ENCODE peak calls at places on chromosomes 16 and 17, in nine cellular contexts. One of them, this sample, is unnamed.

GRCh38 chr17:7840875-7841274 is 6.9 kb downstream of the KDM6B start:
- DNase-seq in keratinocyte: no peak
- DNase-seq in right atrium auricular region: no peak
- DNase-seq in neural progenitor cell: no peak
- DNase-seq in spleen: no peak
- DNase-seq in cardiac muscle cell: no peak
- DNase-seq in OCI-LY7: no peak
- DNase-seq in small intestine: no peak
- DNase-seq in GM06990: no peak
- DNase-seq in this sample: no peak

GRCh38 chr17:17682293-17682736 is 1.1 kb downstream of the RAI1 start:
- DNase-seq in keratinocyte: no peak
- DNase-seq in OCI-LY7: peak; percentile 70
- DNase-seq in small intestine: peak; percentile 59
- DNase-seq in neural progenitor cell: peak; percentile 44
- DNase-seq in cardiac muscle cell: peak; percentile 62
- DNase-seq in right atrium auricular region: no peak
- DNase-seq in GM06990: peak; percentile 86
- DNase-seq in spleen: peak; percentile 92
- DNase-seq in this sample: no peak

GRCh38 chr17:30101686-30102390 is 14.8 kb upstream of the NSRP1 start:
- DNase-seq in neural progenitor cell: no peak
- DNase-seq in OCI-LY7: no peak
- DNase-seq in cardiac muscle cell: no peak
- DNase-seq in small intestine: no peak
- DNase-seq in spleen: no peak
- DNase-seq in right atrium auricular region: no peak
- DNase-seq in keratinocyte: no peak
- DNase-seq in GM06990: no peak
- DNase-seq in this sample: no peak

GRCh38 chr16:12311309-12311708 is 334.8 kb downstream of the SNX29 start:
- DNase-seq in OCI-LY7: no peak
- DNase-seq in right atrium auricular region: no peak
- DNase-seq in spleen: no peak
- DNase-seq in cardiac muscle cell: peak; percentile 13
- DNase-seq in neural progenitor cell: peak; percentile 34
- DNase-seq in keratinocyte: no peak
- DNase-seq in small intestine: no peak
- DNase-seq in GM06990: no peak
- DNase-seq in this sample: no peak

GRCh38 chr17:3641717-3642486 is 5.3 kb downstream of the CTNS start:
- DNase-seq in spleen: no peak
- DNase-seq in small intestine: no peak
- DNase-seq in keratinocyte: no peak
- DNase-seq in neural progenitor cell: no peak
- DNase-seq in OCI-LY7: no peak
- DNase-seq in cardiac muscle cell: peak; percentile 57
- DNase-seq in right atrium auricular region: no peak
- DNase-seq in GM06990: no peak
- DNase-seq in this sample: no peak

GRCh38 chr17:63445571-63446217 is 412 bp downstream of the CYB561 start:
- DNase-seq in spleen: no peak
- DNase-seq in GM06990: peak; percentile 66
- DNase-seq in right atrium auricular region: no peak
- DNase-seq in small intestine: peak; percentile 60
- DNase-seq in keratinocyte: no peak
- DNase-seq in neural progenitor cell: peak; percentile 83
- DNase-seq in OCI-LY7: no peak
- DNase-seq in cardiac muscle cell: peak; percentile 64
- DNase-seq in this sample: peak; percentile 45

GRCh38 chr17:55265434-55266021 is 768 bp downstream of the HLF start:
- DNase-seq in spleen: peak; percentile 79
- DNase-seq in keratinocyte: no peak
- DNase-seq in cardiac muscle cell: peak; percentile 2
- DNase-seq in right atrium auricular region: no peak
- DNase-seq in GM06990: peak; percentile 10
- DNase-seq in OCI-LY7: no peak
- DNase-seq in neural progenitor cell: peak; percentile 41
- DNase-seq in small intestine: peak; percentile 14
- DNase-seq in this sample: no peak

GRCh38 chr17:55434721-55435120 is 13.1 kb upstream of the MMD start:
- DNase-seq in spleen: no peak
- DNase-seq in cardiac muscle cell: no peak
- DNase-seq in small intestine: no peak
- DNase-seq in GM06990: no peak
- DNase-seq in keratinocyte: no peak
- DNase-seq in right atrium auricular region: no peak
- DNase-seq in neural progenitor cell: no peak
- DNase-seq in OCI-LY7: no peak
- DNase-seq in this sample: no peak

GRCh38 chr17:56676807-56677206 is 83.3 kb downstream of the NOG start:
- DNase-seq in spleen: no peak
- DNase-seq in cardiac muscle cell: no peak
- DNase-seq in keratinocyte: no peak
- DNase-seq in small intestine: no peak
- DNase-seq in neural progenitor cell: no peak
- DNase-seq in OCI-LY7: no peak
- DNase-seq in GM06990: no peak
- DNase-seq in right atrium auricular region: no peak
- DNase-seq in this sample: no peak

GRCh38 chr16:17520567-17520966 is 49.8 kb upstream of the XYLT1 start:
- DNase-seq in OCI-LY7: no peak
- DNase-seq in right atrium auricular region: no peak
- DNase-seq in small intestine: no peak
- DNase-seq in keratinocyte: no peak
- DNase-seq in spleen: no peak
- DNase-seq in neural progenitor cell: no peak
- DNase-seq in cardiac muscle cell: no peak
- DNase-seq in GM06990: no peak
- DNase-seq in this sample: peak; percentile 83

GRCh38 chr17:40443196-40443987 is at the start of gene IGFBP4:
- DNase-seq in neural progenitor cell: peak; percentile 94
- DNase-seq in keratinocyte: no peak
- DNase-seq in cardiac muscle cell: peak; percentile 86
- DNase-seq in GM06990: peak; percentile 72
- DNase-seq in right atrium auricular region: peak; percentile 81
- DNase-seq in OCI-LY7: peak; percentile 20
- DNase-seq in spleen: peak; percentile 95
- DNase-seq in small intestine: peak; percentile 58
- DNase-seq in this sample: peak; percentile 79

GRCh38 chr16:21277927-21278706 is at the start of gene CRYM:
- DNase-seq in GM06990: peak; percentile 56
- DNase-seq in keratinocyte: no peak
- DNase-seq in spleen: peak; percentile 89
- DNase-seq in OCI-LY7: peak; percentile 76
- DNase-seq in right atrium auricular region: no peak
- DNase-seq in cardiac muscle cell: peak; percentile 39
- DNase-seq in small intestine: peak; percentile 71
- DNase-seq in neural progenitor cell: peak; percentile 88
- DNase-seq in this sample: peak; percentile 29

GRCh38 chr17:51144266-51145022 is 8.9 kb upstream of the NME1 start:
- DNase-seq in spleen: no peak
- DNase-seq in keratinocyte: no peak
- DNase-seq in cardiac muscle cell: no peak
- DNase-seq in OCI-LY7: no peak
- DNase-seq in right atrium auricular region: no peak
- DNase-seq in neural progenitor cell: no peak
- DNase-seq in GM06990: no peak
- DNase-seq in small intestine: peak; percentile 52
- DNase-seq in this sample: no peak

GRCh38 chr16:11722468-11722808 is 20.2 kb downstream of the TXNDC11 start:
- DNase-seq in GM06990: no peak
- DNase-seq in small intestine: no peak
- DNase-seq in right atrium auricular region: no peak
- DNase-seq in spleen: no peak
- DNase-seq in neural progenitor cell: no peak
- DNase-seq in OCI-LY7: no peak
- DNase-seq in cardiac muscle cell: no peak
- DNase-seq in keratinocyte: no peak
- DNase-seq in this sample: no peak

GRCh38 chr17:32870969-32871368 is 6.0 kb downstream of the MYO1D start:
- DNase-seq in keratinocyte: no peak
- DNase-seq in GM06990: no peak
- DNase-seq in neural progenitor cell: no peak
- DNase-seq in OCI-LY7: no peak
- DNase-seq in right atrium auricular region: no peak
- DNase-seq in small intestine: no peak
- DNase-seq in spleen: no peak
- DNase-seq in cardiac muscle cell: peak; percentile 30
- DNase-seq in this sample: peak; percentile 13

GRCh38 chr16:1947369-1947670 is 4.3 kb upstream of the MSRB1 start:
- DNase-seq in keratinocyte: no peak
- DNase-seq in spleen: no peak
- DNase-seq in neural progenitor cell: no peak
- DNase-seq in OCI-LY7: no peak
- DNase-seq in small intestine: no peak
- DNase-seq in right atrium auricular region: no peak
- DNase-seq in GM06990: no peak
- DNase-seq in cardiac muscle cell: no peak
- DNase-seq in this sample: no peak

GRCh38 chr16:1946495-1947368 is 3.7 kb upstream of the MSRB1 start:
- DNase-seq in small intestine: no peak
- DNase-seq in GM06990: no peak
- DNase-seq in right atrium auricular region: no peak
- DNase-seq in cardiac muscle cell: no peak
- DNase-seq in OCI-LY7: no peak
- DNase-seq in keratinocyte: no peak
- DNase-seq in spleen: peak; percentile 75
- DNase-seq in neural progenitor cell: no peak
- DNase-seq in this sample: no peak

GRCh38 chr16:1944612-1945199 is 1.7 kb upstream of the MSRB1 start:
- DNase-seq in spleen: peak; percentile 73
- DNase-seq in small intestine: no peak
- DNase-seq in GM06990: no peak
- DNase-seq in OCI-LY7: no peak
- DNase-seq in neural progenitor cell: no peak
- DNase-seq in cardiac muscle cell: no peak
- DNase-seq in keratinocyte: no peak
- DNase-seq in right atrium auricular region: no peak
- DNase-seq in this sample: no peak

GRCh38 chr16:1942810-1943726 is at the start of gene MSRB1:
- DNase-seq in keratinocyte: no peak
- DNase-seq in GM06990: peak; percentile 97
- DNase-seq in neural progenitor cell: peak; percentile 100
- DNase-seq in cardiac muscle cell: peak; percentile 99
- DNase-seq in small intestine: peak; percentile 100
- DNase-seq in spleen: peak; percentile 99
- DNase-seq in right atrium auricular region: peak; percentile 100
- DNase-seq in OCI-LY7: peak; percentile 100
- DNase-seq in this sample: peak; percentile 97

GRCh38 chr16:1945559-1946391 is 2.8 kb upstream of the MSRB1 start:
- DNase-seq in spleen: peak; percentile 72
- DNase-seq in cardiac muscle cell: no peak
- DNase-seq in OCI-LY7: no peak
- DNase-seq in neural progenitor cell: no peak
- DNase-seq in small intestine: no peak
- DNase-seq in GM06990: no peak
- DNase-seq in right atrium auricular region: no peak
- DNase-seq in keratinocyte: no peak
- DNase-seq in this sample: no peak
- H3K4me3 ChIP-seq in spleen: no peak overlapping the region
- H3K4me3 ChIP-seq in cardiac muscle cell: no peak overlapping the region
- H3K4me3 ChIP-seq in OCI-LY7: no peak overlapping the region
- H3K4me3 ChIP-seq in neural progenitor cell: no peak overlapping the region
- H3K4me3 ChIP-seq in small intestine: no peak overlapping the region
- H3K4me3 ChIP-seq in GM06990: no peak overlapping the region
- H3K4me3 ChIP-seq in right atrium auricular region: no peak overlapping the region
- H3K4me3 ChIP-seq in keratinocyte: no peak overlapping the region
- H3K4me3 ChIP-seq in this sample: no peak overlapping the region

GRCh38 chr16:57356547-57356946 is 2.0 kb upstream of the CCL22 start:
- DNase-seq in neural progenitor cell: no peak
- DNase-seq in cardiac muscle cell: no peak
- DNase-seq in spleen: no peak
- DNase-seq in GM06990: no peak
- DNase-seq in right atrium auricular region: no peak
- DNase-seq in keratinocyte: no peak
- DNase-seq in OCI-LY7: no peak
- DNase-seq in small intestine: no peak
- DNase-seq in this sample: no peak
- H3K4me3 ChIP-seq in neural progenitor cell: no peak overlapping the region
- H3K4me3 ChIP-seq in cardiac muscle cell: no peak overlapping the region
- H3K4me3 ChIP-seq in spleen: no peak overlapping the region
- H3K4me3 ChIP-seq in GM06990: no peak overlapping the region
- H3K4me3 ChIP-seq in right atrium auricular region: no peak overlapping the region
- H3K4me3 ChIP-seq in keratinocyte: no peak overlapping the region
- H3K4me3 ChIP-seq in OCI-LY7: no peak overlapping the region
- H3K4me3 ChIP-seq in small intestine: no peak overlapping the region
- H3K4me3 ChIP-seq in this sample: no peak overlapping the region

GRCh38 chr16:3695610-3696369 is 21.5 kb downstream of the TRAP1 start:
- DNase-seq in small intestine: peak; percentile 75
- DNase-seq in spleen: no peak
- DNase-seq in right atrium auricular region: no peak
- DNase-seq in keratinocyte: no peak
- DNase-seq in neural progenitor cell: no peak
- DNase-seq in OCI-LY7: no peak
- DNase-seq in cardiac muscle cell: no peak
- DNase-seq in GM06990: no peak
- DNase-seq in this sample: no peak
- H3K4me3 ChIP-seq in small intestine: no peak overlapping the region
- H3K4me3 ChIP-seq in spleen: no peak overlapping the region
- H3K4me3 ChIP-seq in right atrium auricular region: no peak overlapping the region
- H3K4me3 ChIP-seq in keratinocyte: no peak overlapping the region
- H3K4me3 ChIP-seq in neural progenitor cell: no peak overlapping the region
- H3K4me3 ChIP-seq in OCI-LY7: no peak overlapping the region
- H3K4me3 ChIP-seq in cardiac muscle cell: no peak overlapping the region
- H3K4me3 ChIP-seq in GM06990: no peak overlapping the region
- H3K4me3 ChIP-seq in this sample: no peak overlapping the region

GRCh38 chr17:81968396-81968745 is 7.4 kb upstream of the NOTUM start:
- DNase-seq in GM06990: no peak
- DNase-seq in spleen: no peak
- DNase-seq in small intestine: no peak
- DNase-seq in keratinocyte: no peak
- DNase-seq in OCI-LY7: no peak
- DNase-seq in right atrium auricular region: no peak
- DNase-seq in cardiac muscle cell: no peak
- DNase-seq in neural progenitor cell: no peak
- DNase-seq in this sample: no peak

GRCh38 chr17:81967244-81967532 is 6.2 kb upstream of the NOTUM start:
- DNase-seq in small intestine: no peak
- DNase-seq in keratinocyte: no peak
- DNase-seq in right atrium auricular region: no peak
- DNase-seq in OCI-LY7: no peak
- DNase-seq in spleen: no peak
- DNase-seq in cardiac muscle cell: no peak
- DNase-seq in GM06990: no peak
- DNase-seq in neural progenitor cell: no peak
- DNase-seq in this sample: no peak

GRCh38 chr17:81966343-81967243 is 5.6 kb upstream of the NOTUM start:
- DNase-seq in right atrium auricular region: no peak
- DNase-seq in OCI-LY7: peak; percentile 69
- DNase-seq in neural progenitor cell: peak; percentile 80
- DNase-seq in GM06990: peak; percentile 55
- DNase-seq in small intestine: peak; percentile 48
- DNase-seq in keratinocyte: no peak
- DNase-seq in spleen: peak; percentile 86
- DNase-seq in cardiac muscle cell: peak; percentile 79
- DNase-seq in this sample: no peak

GRCh38 chr17:81968850-81969812 is 8.1 kb upstream of the NOTUM start:
- DNase-seq in right atrium auricular region: no peak
- DNase-seq in neural progenitor cell: no peak
- DNase-seq in OCI-LY7: no peak
- DNase-seq in small intestine: no peak
- DNase-seq in GM06990: no peak
- DNase-seq in spleen: no peak
- DNase-seq in keratinocyte: no peak
- DNase-seq in cardiac muscle cell: no peak
- DNase-seq in this sample: no peak

GRCh38 chr17:81967533-81968395 is 6.8 kb upstream of the NOTUM start:
- DNase-seq in keratinocyte: no peak
- DNase-seq in OCI-LY7: peak; percentile 97
- DNase-seq in neural progenitor cell: peak; percentile 94
- DNase-seq in small intestine: peak; percentile 80
- DNase-seq in spleen: peak; percentile 93
- DNase-seq in right atrium auricular region: peak; percentile 76
- DNase-seq in GM06990: peak; percentile 80
- DNase-seq in cardiac muscle cell: peak; percentile 89
- DNase-seq in this sample: peak; percentile 83
- H3K4me3 ChIP-seq in keratinocyte: no peak overlapping the region
- H3K4me3 ChIP-seq in OCI-LY7: peak overlapping the region; percentile 68
- H3K4me3 ChIP-seq in neural progenitor cell: no peak overlapping the region
- H3K4me3 ChIP-seq in small intestine: no peak overlapping the region
- H3K4me3 ChIP-seq in spleen: peak overlapping the region; percentile 21
- H3K4me3 ChIP-seq in right atrium auricular region: peak overlapping the region; percentile 28
- H3K4me3 ChIP-seq in GM06990: no peak overlapping the region
- H3K4me3 ChIP-seq in cardiac muscle cell: no peak overlapping the region
- H3K4me3 ChIP-seq in this sample: no peak overlapping the region

This sample was measured in fibroblast of lung.